ENCODE peak calls at places on chromosomes 11 and 22, in five cellular contexts. G, F, C, X and E are unnamed samples.

GRCh38 chr22:42895541-42895981 is 38.5 kb upstream of the ARFGAP3 start:
- DNase-seq in G (no peak), F (no peak), C (no peak), X (no peak), E (no peak)

GRCh38 chr22:25700996-25701815 is 40.8 kb upstream of the MYO18B start:
- DNase-seq in G (no peak), F (no peak), C (peak; percentile 30), X (no peak), E (no peak)

GRCh38 chr11:119051440-119052162 is 5.4 kb downstream of the HYOU1 start:
- DNase-seq in G (no peak), F (no peak), C (no peak), X (no peak), E (no peak)

GRCh38 chr11:36034572-36035331 is 90.9 kb downstream of the LDLRAD3 start:
- DNase-seq in G (no peak), F (no peak), C (peak; percentile 87), X (no peak), E (no peak)

GRCh38 chr11:17602105-17603001 is 55.3 kb downstream of the OTOG start:
- DNase-seq in G (no peak), F (no peak), C (no peak), X (no peak), E (no peak)

GRCh38 chr11:76577199-76577920 is 93.2 kb downstream of the LRRC32 start:
- DNase-seq in G (no peak), F (peak; percentile 92), C (peak; percentile 84), X (no peak), E (no peak)

GRCh38 chr11:73528877-73529530 is 68.9 kb downstream of the FAM168A start:
- DNase-seq in G (peak; percentile 68), F (no peak), C (no peak), X (no peak), E (no peak)

GRCh38 chr11:63719987-63720386 is 38.7 kb downstream of the RTN3 start:
- DNase-seq in G (no peak), F (no peak), C (peak; percentile 77), X (no peak), E (no peak)

GRCh38 chr11:13166036-13166435 is 111.6 kb upstream of the BMAL1 start:
- DNase-seq in G (no peak), F (no peak), C (peak; percentile 30), X (no peak), E (no peak)

GRCh38 chr11:67271548-67272284 is 5.4 kb downstream of the GRK2 start:
- DNase-seq in G (no peak), F (peak; percentile 81), C (no peak), X (no peak), E (no peak)

GRCh38 chr11:3665336-3666022 is 5.7 kb downstream of the CHRNA10 start:
- DNase-seq in G (no peak), F (peak; percentile 51), C (no peak), X (no peak), E (no peak)

GRCh38 chr11:61071208-61071681 is 31.0 kb upstream of the CD5 start:
- DNase-seq in G (no peak), F (peak; percentile 46), C (no peak), X (no peak), E (peak; percentile 52)

GRCh38 chr11:112293614-112294013 is 33.0 kb upstream of the PLET1 start:
- DNase-seq in G (no peak), F (no peak), C (peak; percentile 21), X (no peak), E (no peak)

GRCh38 chr11:19080579-19080993 is 20.1 kb upstream of the MRGPRX2 start:
- DNase-seq in G (peak; percentile 63), F (no peak), C (peak; percentile 73), X (no peak), E (no peak)

GRCh38 chr22:22207845-22208564 is 36.6 kb upstream of the VPREB1 start:
- DNase-seq in G (peak; percentile 86), F (no peak), C (peak; percentile 68), X (peak; percentile 73), E (peak; percentile 76)

GRCh38 chr11:35112056-35112845 is 26.7 kb upstream of the CD44 start:
- DNase-seq in G (no peak), F (no peak), C (no peak), X (no peak), E (no peak)

GRCh38 chr11:132405728-132406127 is 1035.3 kb downstream of the NTM start:
- DNase-seq in G (no peak), F (no peak), C (no peak), X (no peak), E (no peak)

GRCh38 chr22:21873619-21874018 is 6.2 kb upstream of the MAPK1 start:
- DNase-seq in G (no peak), F (no peak), C (no peak), X (no peak), E (no peak)

GRCh38 chr11:130638048-130638447 is 189.6 kb downstream of the ADAMTS15 start:
- DNase-seq in G (no peak), F (no peak), C (no peak), X (no peak), E (no peak)

GRCh38 chr11:96817488-96817887 is 427.7 kb downstream of the JRKL start:
- DNase-seq in G (no peak), F (no peak), C (peak; percentile 35), X (no peak), E (no peak)

GRCh38 chr11:77658213-77659013 is 20.8 kb upstream of the CLNS1A start:
- DNase-seq in G (no peak), F (no peak), C (no peak), X (no peak), E (no peak)

GRCh38 chr11:108608548-108608947 is 15.0 kb upstream of the EXPH5 start:
- DNase-seq in G (no peak), F (no peak), C (no peak), X (no peak), E (no peak)

GRCh38 chr11:67584205-67584880 is 731 bp downstream of the GSTP1 start:
- DNase-seq in G (no peak), F (peak; percentile 87), C (peak; percentile 73), X (peak; percentile 33), E (no peak)

GRCh38 chr22:29369460-29369859 is 18.9 kb downstream of the AP1B1 start:
- DNase-seq in G (no peak), F (no peak), C (peak; percentile 84), X (peak; percentile 47), E (no peak)

GRCh38 chr11:105612766-105613165 is 2.9 kb downstream of the GRIA4 start:
- DNase-seq in G (no peak), F (no peak), C (no peak), X (no peak), E (no peak)

GRCh38 chr11:118339281-118340045 is 3.0 kb downstream of the CD3D start:
- DNase-seq in G (no peak), F (no peak), C (no peak), X (no peak), E (no peak)

GRCh38 chr11:23594755-23595154 is 734.5 kb upstream of the CCDC179 start:
- DNase-seq in G (no peak), F (no peak), C (no peak), X (no peak), E (no peak)